ENCODE peak calls at places on chromosomes 7 and 10, in ten cellular contexts. M is CD8-positive, alpha-beta T cell; I is HFF-Myc; P is cardiac muscle cell; O is pancreas; C is Peyer's patch; W is A673; B is colonic mucosa; T is cardiac fibroblast; S is IMR-90. J is an unnamed sample.

GRCh38 chr10:46094197-46094500 is 48.1 kb upstream of the MSMB start:
- DNase-seq in T (no peak), M (no peak), W (no peak), I (no peak), P (no peak), S (no peak), O (no peak), C (no peak), B (no peak), J (no peak)

GRCh38 chr10:43196131-43196980 is 58.1 kb downstream of the CSGALNACT2 start:
- DNase-seq in T (no peak), S (no peak), M (no peak), O (no peak), B (no peak), W (no peak), C (peak), I (no peak), P (no peak), J (no peak)

GRCh38 chr7:47538846-47539311 is 43.0 kb downstream of the TNS3 start:
- DNase-seq in T (no peak), O (no peak), M (no peak), S (no peak), C (no peak), P (no peak), B (no peak), W (no peak), I (no peak), J (no peak)

GRCh38 chr7:25261545-25262135 is 33.4 kb upstream of the NPVF start:
- DNase-seq in O (no peak), T (no peak), W (no peak), C (no peak), P (no peak), S (no peak), I (no peak), M (no peak), B (no peak), J (no peak)

GRCh38 chr7:124723012-124723411 is 42.6 kb downstream of the GPR37 start:
- DNase-seq in T (peak), P (no peak), M (no peak), B (no peak), O (no peak), S (peak), C (no peak), W (peak), I (no peak), J (no peak)

GRCh38 chr7:98321301-98321700 is 39.8 kb downstream of the BRI3 start:
- DNase-seq in T (no peak), P (no peak), M (no peak), O (no peak), S (no peak), W (no peak), I (no peak), B (no peak), C (no peak), J (no peak)

GRCh38 chr7:130667593-130668257 is 823 bp downstream of the COPG2 start:
- DNase-seq in I (no peak), W (peak), C (no peak), P (peak), T (peak), B (no peak), O (no peak), S (peak), M (no peak), J (no peak)

GRCh38 chr7:137091396-137091795 is 222.9 kb downstream of the CHRM2 start:
- DNase-seq in T (peak), B (no peak), P (peak), W (peak), S (no peak), M (no peak), C (no peak), O (no peak), I (no peak), J (no peak)

GRCh38 chr7:151705744-151706567 is 171.0 kb downstream of the PRKAG2 start:
- DNase-seq in I (no peak), M (no peak), S (peak), W (peak), O (no peak), P (peak), C (peak), T (peak), B (peak), J (no peak)

GRCh38 chr10:67815571-67816059 is 22.4 kb downstream of the DNAJC12 start:
- DNase-seq in C (no peak), W (peak), S (peak), T (peak), P (peak), O (no peak), B (no peak), I (no peak), M (no peak), J (no peak)

GRCh38 chr10:114538544-114538906 is 119.5 kb downstream of the ABLIM1 start:
- DNase-seq in O (no peak), W (no peak), M (peak), S (no peak), B (peak), T (no peak), I (no peak), C (peak), P (no peak), J (no peak)

GRCh38 chr10:50624154-50624865 is 554 bp upstream of the SGMS1 start:
- DNase-seq in M (peak), B (peak), O (peak), W (peak), P (peak), C (peak), S (peak), I (peak), T (peak), J (peak)

GRCh38 chr10:94409016-94409657 is 6.8 kb downstream of the TBC1D12 start:
- DNase-seq in I (no peak), S (no peak), B (no peak), O (no peak), M (no peak), W (peak), P (no peak), C (no peak), T (no peak), J (no peak)

GRCh38 chr10:12960431-12960898 is 41.0 kb downstream of the CCDC3 start:
- DNase-seq in B (peak), M (no peak), W (no peak), P (no peak), I (no peak), S (peak), O (peak), T (no peak), C (peak), J (no peak)

GRCh38 chr7:375901-376305 is 85.9 kb downstream of the FOXL3 start:
- DNase-seq in C (peak), O (no peak), S (no peak), T (no peak), P (no peak), M (no peak), W (no peak), I (no peak), B (peak), J (no peak)

GRCh38 chr7:131035088-131035770 is 292.4 kb upstream of the MKLN1 start:
- DNase-seq in M (no peak), T (no peak), C (no peak), I (no peak), O (no peak), S (no peak), P (no peak), B (no peak), W (peak), J (no peak)

GRCh38 chr10:96377816-96378294 is 19.1 kb upstream of the OPALIN start:
- DNase-seq in W (no peak), C (no peak), S (no peak), M (no peak), B (no peak), T (no peak), O (no peak), P (peak), I (no peak), J (no peak)

GRCh38 chr10:132908621-132909295 is 33.6 kb downstream of the CFAP46 start:
- DNase-seq in S (no peak), T (no peak), I (no peak), M (no peak), W (no peak), O (no peak), P (no peak), B (no peak), C (peak), J (no peak)

GRCh38 chr7:97871659-97872024 is 566 bp downstream of the ASNS start:
- DNase-seq in O (no peak), W (no peak), I (no peak), T (no peak), M (peak), B (no peak), P (no peak), S (no peak), C (no peak), J (no peak)

GRCh38 chr7:115997221-115997620 is 33.3 kb downstream of the TFEC start:
- DNase-seq in M (no peak), O (no peak), P (no peak), T (no peak), B (no peak), S (no peak), W (no peak), C (no peak), I (no peak), J (no peak)

GRCh38 chr10:86266446-86267242 is 100.0 kb downstream of the GRID1 start:
- DNase-seq in O (no peak), C (peak), S (no peak), I (no peak), T (no peak), P (no peak), W (no peak), B (no peak), M (no peak), J (no peak)

GRCh38 chr7:110170762-110171161 is 920.2 kb upstream of the LRRN3 start:
- DNase-seq in I (no peak), B (no peak), M (no peak), S (peak), W (no peak), P (no peak), C (no peak), O (no peak), T (no peak), J (peak)

GRCh38 chr10:77392236-77392721 is 245.3 kb downstream of the KCNMA1 start:
- DNase-seq in O (no peak), C (no peak), W (no peak), B (no peak), T (peak), M (no peak), P (peak), I (peak), S (peak), J (no peak)

GRCh38 chr7:41967156-41967555 is 264.3 kb upstream of the INHBA start:
- DNase-seq in S (peak), T (peak), M (no peak), I (no peak), O (no peak), W (no peak), B (no peak), P (peak), C (no peak), J (no peak)

GRCh38 chr10:119337796-119338432 is 130.5 kb downstream of the GRK5 start:
- DNase-seq in W (peak), T (peak), O (no peak), S (peak), I (no peak), M (no peak), B (no peak), P (peak), C (no peak), J (no peak)

GRCh38 chr7:45389073-45389872 is 184.9 kb upstream of the ADCY1 start:
- DNase-seq in I (no peak), P (no peak), T (no peak), O (no peak), B (no peak), S (no peak), W (no peak), M (no peak), C (no peak), J (no peak)

GRCh38 chr10:60488111-60488669 is 98.5 kb upstream of the ANK3 start:
- DNase-seq in W (no peak), C (no peak), S (no peak), P (no peak), O (no peak), T (no peak), M (no peak), B (no peak), I (no peak), J (no peak)

GRCh38 chr7:74350751-74351150 is 61.5 kb downstream of the CLIP2 start:
- DNase-seq in M (no peak), P (no peak), I (no peak), S (no peak), B (no peak), C (no peak), T (no peak), W (no peak), O (no peak), J (no peak)

GRCh38 chr7:84153005-84153404 is 41.6 kb downstream of the SEMA3A start:
- DNase-seq in M (no peak), P (no peak), B (no peak), T (no peak), C (no peak), W (no peak), O (no peak), S (no peak), I (no peak), J (no peak)

GRCh38 chr10:127875916-127876315 is 16.8 kb downstream of the CLRN3 start:
- DNase-seq in O (no peak), T (no peak), W (no peak), I (no peak), P (no peak), S (no peak), M (no peak), B (peak), C (no peak), J (no peak)

GRCh38 chr7:130364446-130364845 is 15.8 kb upstream of the CPA1 start:
- DNase-seq in P (no peak), S (no peak), T (no peak), O (no peak), M (no peak), C (peak), W (no peak), I (no peak), B (no peak), J (no peak)

GRCh38 chr10:3464760-3465405 is 292.3 kb upstream of the PITRM1 start:
- DNase-seq in S (peak), P (peak), W (no peak), I (no peak), M (no peak), T (peak), C (no peak), B (peak), O (no peak), J (no peak)

GRCh38 chr10:20768849-20769248 is 128.3 kb downstream of the NEBL start:
- DNase-seq in S (no peak), W (peak), T (peak), B (no peak), C (no peak), O (no peak), I (no peak), M (no peak), P (peak), J (no peak)

GRCh38 chr10:76119515-76119914 is 688.1 kb downstream of the LRMDA start:
- DNase-seq in T (peak), P (peak), C (no peak), O (no peak), S (peak), I (no peak), W (no peak), M (no peak), B (no peak), J (peak)

GRCh38 chr10:62083868-62084267 is 182.4 kb downstream of the ARID5B start:
- DNase-seq in O (peak), M (no peak), W (peak), S (peak), I (no peak), C (no peak), T (peak), P (peak), B (peak), J (no peak)

GRCh38 chr10:42594246-42594650 is 44.1 kb downstream of the ZNF33B start:
- DNase-seq in C (no peak), O (no peak), P (peak), W (no peak), S (peak), T (peak), M (no peak), B (no peak), I (no peak), J (no peak)

GRCh38 chr7:74164985-74165456 is 9.1 kb upstream of the EIF4H start:
- DNase-seq in B (no peak), T (peak), C (no peak), O (peak), M (no peak), P (peak), S (peak), I (no peak), W (no peak), J (no peak)

GRCh38 chr7:27782849-27783248 is 42.9 kb downstream of the TAX1BP1 start:
- DNase-seq in S (peak), O (no peak), P (no peak), T (peak), M (no peak), B (no peak), I (no peak), W (no peak), C (no peak), J (no peak)

GRCh38 chr7:39688611-39689485 is 65.5 kb downstream of the RALA start:
- DNase-seq in W (no peak), S (no peak), T (peak), O (no peak), M (no peak), P (no peak), C (no peak), I (no peak), B (no peak), J (no peak)

GRCh38 chr7:93890464-93891068 is at the start of gene TFPI2:
- DNase-seq in I (no peak), B (peak), P (peak), M (no peak), S (peak), T (peak), W (peak), O (peak), C (no peak), J (no peak)

GRCh38 chr7:93894426-93894825 is 3.9 kb upstream of the TFPI2 start:
- DNase-seq in W (no peak), S (no peak), M (no peak), I (no peak), B (no peak), C (no peak), O (no peak), P (no peak), T (no peak), J (no peak)

GRCh38 chr7:93884541-93884940 is 6.0 kb downstream of the TFPI2 start:
- DNase-seq in P (peak), O (no peak), W (no peak), T (peak), S (no peak), C (no peak), I (no peak), M (no peak), B (no peak), J (no peak)

GRCh38 chr7:93890041-93890463 is 501 bp downstream of the TFPI2 start:
- DNase-seq in B (no peak), M (no peak), O (peak), S (peak), W (peak), P (peak), C (no peak), T (peak), I (no peak), J (no peak)

GRCh38 chr7:93889261-93889660 is 1.3 kb downstream of the TFPI2 start:
- DNase-seq in T (peak), I (no peak), B (no peak), C (no peak), S (peak), O (no peak), M (no peak), W (no peak), P (peak), J (no peak)
- H3K4me3 ChIP-seq in T (peak), I (no peak), B (no peak), C (no peak), S (peak), O (no peak), M (no peak), W (no peak), P (peak), J (no peak)

DNA sequence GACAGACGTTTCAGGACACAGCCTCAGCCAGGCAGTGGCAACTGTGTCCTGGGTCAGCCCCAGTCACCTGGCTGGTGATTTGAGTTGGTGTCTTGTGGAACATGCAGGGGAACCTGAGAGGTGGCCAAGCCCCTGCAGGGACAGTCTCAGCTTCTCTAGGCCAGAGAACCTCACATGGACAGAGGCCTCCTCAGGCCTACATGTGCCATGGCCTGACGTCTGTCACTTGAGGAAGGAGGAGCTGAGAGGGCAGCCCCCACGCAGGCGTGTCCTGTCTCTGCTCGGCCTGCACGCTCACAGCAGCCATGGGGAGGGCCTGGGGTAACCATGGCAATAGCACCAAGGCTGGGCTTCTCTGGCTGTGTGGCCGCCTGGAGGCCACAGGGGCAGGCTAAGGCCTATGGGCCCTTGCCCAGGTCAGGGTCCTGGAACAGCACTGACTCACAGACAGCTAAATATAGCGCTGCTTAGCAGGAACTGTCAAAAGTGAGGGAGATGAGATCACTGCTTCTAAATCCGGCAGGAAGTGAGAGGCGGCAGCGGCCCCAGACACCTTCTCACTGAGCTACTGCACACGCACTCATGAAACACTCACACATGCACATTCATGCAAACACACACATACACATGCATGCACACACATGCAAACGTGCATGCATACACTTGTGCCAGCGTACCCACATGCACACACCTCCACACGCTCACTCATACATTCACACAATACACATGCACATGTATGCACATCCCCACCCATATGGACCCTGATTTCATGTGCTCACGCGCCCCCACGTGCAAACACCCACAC is 57.0 kb downstream of the YKT6 start:
- DNase-seq in T (peak), C (peak), P (peak), W (peak), B (peak), I (peak), S (peak), M (peak), O (peak), J (peak)
- TF ChIP-seq CTCF in T (no peak), C (peak), P (no peak), W (no peak), B (no peak), I (no peak), S (peak), M (no peak), O (no peak), J (no peak)

GRCh38 chr7:7924303-7924702 is 44.3 kb upstream of the GLCCI1 start:
- DNase-seq in B (no peak), O (no peak), M (no peak), S (no peak), P (no peak), T (no peak), I (no peak), C (no peak), W (no peak), J (no peak)
- H3K4me3 ChIP-seq in B (no peak), O (no peak), M (no peak), S (no peak), P (no peak), T (no peak), I (no peak), C (no peak), W (no peak), J (no peak)

GRCh38 chr7:19621740-19622139 is 87.1 kb downstream of the POLR1F start:
- DNase-seq in I (no peak), P (no peak), B (no peak), W (no peak), S (peak), O (no peak), T (peak), M (no peak), C (no peak), J (no peak)

GRCh38 chr7:19619122-19619521 is 89.7 kb downstream of the POLR1F start:
- DNase-seq in B (no peak), W (no peak), C (no peak), S (no peak), O (no peak), T (peak), I (no peak), P (no peak), M (no peak), J (no peak)

GRCh38 chr7:19620470-19620869 is 88.4 kb downstream of the POLR1F start:
- DNase-seq in W (no peak), C (no peak), I (no peak), M (no peak), O (no peak), B (no peak), P (peak), T (peak), S (no peak), J (no peak)

GRCh38 chr7:19617921-19618320 is 90.9 kb downstream of the POLR1F start:
- DNase-seq in W (no peak), B (no peak), O (no peak), T (peak), I (no peak), M (no peak), S (no peak), C (no peak), P (no peak), J (no peak)

GRCh38 chr7:19623676-19624075 is 85.2 kb downstream of the POLR1F start:
- DNase-seq in P (peak), S (no peak), W (no peak), T (peak), M (no peak), C (no peak), B (no peak), O (no peak), I (no peak), J (no peak)
- TF ChIP-seq CTCF in P (no peak), S (no peak), W (no peak), T (no peak), M (no peak), C (no peak), B (no peak), O (no peak), I (no peak), J (no peak)